ENCODE peak calls at places on chromosomes 6 and 20, in five cellular contexts. S is A549, K is T follicular helper cell, C is sciatic nerve, Z is KBM-7. B is an unnamed sample.

GRCh38 chr6:47159763-47160162 is 117.6 kb upstream of the ADGRF1 start:
- DNase-seq in S (no peak), K (no peak), C (no peak), Z (peak; percentile 31), B (no peak)

GRCh38 chr20:32158943-32159660 is 48.4 kb downstream of the PLAGL2 start:
- DNase-seq in Z (no peak), S (no peak), K (no peak), C (no peak), B (no peak)

GRCh38 chr6:5936611-5937010 is 70.1 kb downstream of the NRN1 start:
- DNase-seq in K (no peak), C (no peak), S (no peak), Z (no peak), B (no peak)

GRCh38 chr6:106194949-106195919 is 109.1 kb downstream of the PRDM1 start:
- DNase-seq in C (no peak), Z (no peak), S (no peak), K (no peak), B (no peak)

GRCh38 chr6:72175936-72176335 is 289.6 kb downstream of the RIMS1 start:
- DNase-seq in C (no peak), K (no peak), Z (no peak), S (no peak), B (no peak)

GRCh38 chr20:61869750-61870507 is 195.8 kb downstream of the TAF4 start:
- DNase-seq in C (no peak), Z (no peak), S (no peak), K (no peak), B (no peak)

GRCh38 chr6:120556491-120556890 is 777.8 kb downstream of the TBC1D32 start:
- DNase-seq in C (no peak), S (no peak), Z (no peak), K (no peak), B (no peak)

GRCh38 chr6:11791354-11792107 is 12.9 kb upstream of the ADTRP start:
- DNase-seq in K (no peak), Z (no peak), C (no peak), S (no peak), B (no peak)

GRCh38 chr6:73747293-73747692 is 51.3 kb downstream of the CD109 start:
- DNase-seq in Z (no peak), K (no peak), S (no peak), C (no peak), B (no peak)

GRCh38 chr6:106804238-106805016 is 170.1 kb downstream of the CD24 start:
- DNase-seq in C (no peak), K (no peak), Z (no peak), S (no peak), B (no peak)

GRCh38 chr20:63518351-63518861 is 2.2 kb upstream of the PPDPF start:
- DNase-seq in K (no peak), C (peak; percentile 57), Z (no peak), S (no peak), B (no peak)

GRCh38 chr6:13687917-13688351 is 23.7 kb downstream of the RANBP9 start:
- DNase-seq in Z (no peak), C (no peak), S (no peak), K (no peak), B (no peak)

GRCh38 chr6:137105375-137105774 is 60.6 kb upstream of the IL20RA start:
- DNase-seq in Z (no peak), C (no peak), K (no peak), S (no peak), B (no peak)

GRCh38 chr6:168037856-168038255 is 40.4 kb downstream of the KIF25 start:
- DNase-seq in Z (no peak), S (no peak), K (no peak), C (no peak), B (no peak)

GRCh38 chr6:74597266-74597665 is 608.6 kb downstream of the COL12A1 start:
- DNase-seq in S (no peak), C (no peak), Z (no peak), K (no peak), B (no peak)

GRCh38 chr20:63041776-63042175 is 35.0 kb upstream of the BHLHE23 start:
- DNase-seq in C (no peak), K (no peak), S (no peak), Z (no peak), B (no peak)

GRCh38 chr6:53793318-53793975 is 1.4 kb upstream of the LRRC1 start:
- DNase-seq in K (no peak), S (peak; percentile 67), C (peak; percentile 58), Z (peak; percentile 78), B (peak; percentile 31)

GRCh38 chr6:143549630-143550268 is 38.2 kb upstream of the FUCA2 start:
- DNase-seq in Z (no peak), C (no peak), S (no peak), K (peak; percentile 16), B (no peak)

GRCh38 chr20:462199-462991 is at the start of gene TBC1D20:
- DNase-seq in Z (peak; percentile 77), K (peak; percentile 82), S (peak; percentile 89), C (peak; percentile 90), B (peak; percentile 84)

GRCh38 chr20:51665543-51666118 is 102.6 kb downstream of the ATP9A start:
- DNase-seq in K (no peak), S (no peak), C (no peak), Z (no peak), B (no peak)

GRCh38 chr20:3218307-3218988 is 9.2 kb downstream of the ITPA start:
- DNase-seq in K (peak; percentile 65), S (peak; percentile 63), C (peak; percentile 73), Z (peak; percentile 82), B (peak; percentile 59)

GRCh38 chr6:37137201-37137880 is 32.6 kb upstream of the PIM1 start:
- DNase-seq in K (no peak), Z (no peak), S (peak; percentile 94), C (no peak), B (no peak)

B was measured in NCI-H460.